ENCODE peak calls at places on chromosomes 13 and 19, in four cellular contexts. W, E, V and H are unnamed samples.
A peak's percentile ranks its signal among the peaks of the same experiment; 100 is the strongest.

GRCh38 chr13:27296496-27296895 is 25.9 kb downstream of the RASL11A start:
- DNase-seq in W (no peak), E (no peak), V (no peak), H (no peak)

GRCh38 chr13:27403252-27403678 is 21.2 kb upstream of the GTF3A start:
- DNase-seq in W (no peak), E (no peak), V (no peak), H (no peak)

GRCh38 chr19:1066748-1067340 is at the start of gene ARHGAP45:
- DNase-seq in W (no peak), E (peak; percentile 97), V (peak; percentile 54), H (no peak)

GRCh38 chr13:76825415-76825814 is 60.8 kb downstream of the KCTD12 start:
- DNase-seq in W (no peak), E (no peak), V (no peak), H (no peak)

GRCh38 chr13:92886535-92887098 is 340.0 kb upstream of the GPC6 start:
- DNase-seq in W (no peak), E (no peak), V (no peak), H (no peak)

GRCh38 chr19:46890423-46891170 is 29.8 kb downstream of the ARHGAP35 start:
- DNase-seq in W (no peak), E (no peak), V (peak; percentile 45), H (no peak)

GRCh38 chr13:42393573-42394360 is 121.8 kb downstream of the AKAP11 start:
- DNase-seq in W (no peak), E (peak; percentile 78), V (no peak), H (no peak)

GRCh38 chr19:53594811-53595509 is 36.8 kb upstream of the DPRX start:
- DNase-seq in W (no peak), E (no peak), V (no peak), H (no peak)

GRCh38 chr19:1794424-1795185 is 17.5 kb downstream of the ATP8B3 start:
- DNase-seq in W (no peak), E (no peak), V (no peak), H (no peak)

GRCh38 chr13:74570834-74571233 is 436.6 kb upstream of the KLF12 start:
- DNase-seq in W (no peak), E (no peak), V (no peak), H (no peak)

GRCh38 chr13:24279267-24279666 is 30.1 kb upstream of the C1QTNF9 start:
- DNase-seq in W (no peak), E (no peak), V (no peak), H (no peak)

GRCh38 chr13:106246237-106246636 is 289.2 kb downstream of the EFNB2 start:
- DNase-seq in W (no peak), E (no peak), V (no peak), H (no peak)

GRCh38 chr19:48724796-48725753 is 5.5 kb upstream of the MAMSTR start:
- DNase-seq in W (peak; percentile 58), E (peak; percentile 81), V (peak; percentile 66), H (peak; percentile 65)

GRCh38 chr13:64697226-64697625 is 2532.9 kb downstream of the PCDH9 start:
- DNase-seq in W (no peak), E (no peak), V (no peak), H (no peak)

GRCh38 chr19:37941820-37942515 is 35.0 kb downstream of the SIPA1L3 start:
- DNase-seq in W (no peak), E (no peak), V (no peak), H (no peak)

GRCh38 chr13:109162248-109163051 is 533.0 kb downstream of the MYO16 start:
- DNase-seq in W (no peak), E (peak; percentile 58), V (no peak), H (no peak)

GRCh38 chr19:18194554-18195238 is 1.7 kb downstream of the MPV17L2 start:
- DNase-seq in W (no peak), E (peak; percentile 76), V (peak; percentile 41), H (peak; percentile 59)

GRCh38 chr13:41802684-41803554 is 158.0 kb downstream of the VWA8 start:
- DNase-seq in W (no peak), E (no peak), V (no peak), H (no peak)

GRCh38 chr13:40653558-40654318 is 12.7 kb downstream of the FOXO1 start:
- DNase-seq in W (no peak), E (no peak), V (no peak), H (no peak)